ENCODE peak calls at places on chromosomes 3 and 15, in ten cellular contexts. M is nephron progenitor cell, T is kidney epithelial cell, D is B cell, P is astrocyte of the spinal cord, E is fibroblast of the aortic adventitia, S is heart right ventricle, Q is A549, Z is endodermal cell, X is fibroblast of mammary gland. H is an unnamed sample.

GRCh38 chr3:16452265-16452664 is 61.2 kb downstream of the RFTN1 start:
- DNase-seq in M (no peak), T (no peak), D (no peak), P (peak; percentile 79), E (no peak), S (no peak), Q (no peak), Z (no peak), X (peak; percentile 83), H (no peak)

GRCh38 chr3:19757773-19758172 is 176.2 kb downstream of the EFHB start:
- DNase-seq in M (no peak), T (no peak), D (no peak), P (no peak), E (no peak), S (no peak), Q (peak; percentile 64), Z (no peak), X (no peak), H (no peak)

GRCh38 chr15:74552761-74553441 is 11.9 kb downstream of the ARID3B start:
- DNase-seq in M (no peak), T (no peak), D (no peak), P (no peak), E (no peak), S (no peak), Q (no peak), Z (no peak), X (no peak), H (no peak)

GRCh38 chr3:11903447-11903846 is 56.8 kb upstream of the TAMM41 start:
- DNase-seq in M (no peak), T (no peak), D (no peak), P (no peak), E (no peak), S (no peak), Q (no peak), Z (no peak), X (no peak), H (no peak)

GRCh38 chr3:14587733-14588360 is 47.7 kb upstream of the GRIP2 start:
- DNase-seq in M (no peak), T (no peak), D (no peak), P (no peak), E (peak; percentile 43), S (no peak), Q (peak; percentile 75), Z (no peak), X (peak; percentile 79), H (no peak)

GRCh38 chr3:52311567-52312119 is 4.5 kb upstream of the DNAH1 start:
- DNase-seq in M (peak; percentile 57), T (no peak), D (no peak), P (no peak), E (no peak), S (no peak), Q (no peak), Z (no peak), X (no peak), H (no peak)

GRCh38 chr3:58047806-58048205 is 39.6 kb downstream of the FLNB start:
- DNase-seq in M (no peak), T (peak; percentile 73), D (no peak), P (peak; percentile 89), E (peak; percentile 74), S (no peak), Q (no peak), Z (no peak), X (peak; percentile 91), H (no peak)

GRCh38 chr3:35322070-35322469 is 317.3 kb upstream of the ARPP21 start:
- DNase-seq in M (no peak), T (peak; percentile 90), D (no peak), P (peak; percentile 20), E (peak; percentile 9), S (no peak), Q (no peak), Z (no peak), X (peak; percentile 18), H (no peak)

GRCh38 chr3:9013782-9014181 is 50.5 kb upstream of the RAD18 start:
- DNase-seq in M (no peak), T (no peak), D (no peak), P (no peak), E (no peak), S (no peak), Q (no peak), Z (peak; percentile 42), X (no peak), H (no peak)

GRCh38 chr3:114675104-114675503 is 381.3 kb downstream of the TIGIT start:
- DNase-seq in M (no peak), T (no peak), D (no peak), P (peak; percentile 32), E (peak; percentile 35), S (no peak), Q (no peak), Z (no peak), X (no peak), H (no peak)

GRCh38 chr15:40844543-40844981 is 714 bp downstream of the SPINT1 start:
- DNase-seq in M (peak; percentile 53), T (no peak), D (peak; percentile 69), P (no peak), E (no peak), S (no peak), Q (no peak), Z (peak; percentile 81), X (no peak), H (peak; percentile 50)

GRCh38 chr3:123229145-123229544 is 27.4 kb downstream of the SEC22A start:
- DNase-seq in M (no peak), T (no peak), D (no peak), P (peak; percentile 24), E (peak; percentile 13), S (no peak), Q (peak; percentile 25), Z (no peak), X (no peak), H (no peak)

GRCh38 chr3:73784647-73785420 is 160.1 kb upstream of the PDZRN3 start:
- DNase-seq in M (no peak), T (no peak), D (no peak), P (peak; percentile 60), E (peak; percentile 60), S (no peak), Q (no peak), Z (no peak), X (peak; percentile 73), H (no peak)

GRCh38 chr15:84816694-84817460 is at the start of gene ALPK3:
- DNase-seq in M (peak; percentile 58), T (no peak), D (no peak), P (no peak), E (no peak), S (peak; percentile 82), Q (no peak), Z (peak; percentile 88), X (no peak), H (peak; percentile 65)

GRCh38 chr3:186519021-186519658 is 25.0 kb downstream of the CRYGS start:
- DNase-seq in M (no peak), T (no peak), D (peak; percentile 74), P (no peak), E (no peak), S (no peak), Q (no peak), Z (no peak), X (no peak), H (no peak)

GRCh38 chr3:114939920-114940319 is 207.2 kb downstream of the ZBTB20 start:
- DNase-seq in M (no peak), T (no peak), D (no peak), P (no peak), E (no peak), S (no peak), Q (no peak), Z (no peak), X (no peak), H (no peak)

GRCh38 chr3:141789281-141789680 is 26.1 kb downstream of the GRK7 start:
- DNase-seq in M (no peak), T (no peak), D (no peak), P (no peak), E (no peak), S (no peak), Q (peak; percentile 59), Z (peak; percentile 58), X (no peak), H (no peak)
- TF ChIP-seq CTCF in M (no peak), T (no peak), D (no peak), P (no peak), E (no peak), S (no peak), Q (no peak), Z (no peak), X (no peak), H (no peak)

DNA sequence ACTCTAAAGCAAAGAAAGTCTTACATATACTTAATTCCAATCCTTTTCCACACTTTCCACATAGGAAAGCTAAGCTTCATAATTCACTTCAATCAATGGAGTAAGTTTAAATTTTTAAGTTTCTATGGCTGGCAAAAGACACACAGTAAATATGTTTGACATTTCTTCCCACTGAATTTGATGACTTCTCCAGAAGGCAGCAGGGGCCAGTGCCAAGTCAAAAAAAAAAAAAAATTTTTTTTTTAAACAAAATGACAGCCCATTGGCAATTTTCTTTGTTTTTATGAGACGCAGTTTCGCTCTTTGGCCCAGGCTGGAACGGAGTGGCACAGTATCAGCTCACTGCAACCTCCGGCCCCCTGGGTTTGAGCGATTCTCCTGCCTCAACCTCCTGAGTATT is 28.7 kb downstream of the ATP13A3 start:
- DNase-seq in M (no peak), T (no peak), D (no peak), P (no peak), E (no peak), S (no peak), Q (no peak), Z (no peak), X (no peak), H (no peak)
- TF ChIP-seq CTCF in M (no peak), T (no peak), D (no peak), P (peak; percentile 11), E (no peak), S (no peak), Q (no peak), Z (peak; percentile 22), X (no peak), H (no peak)

DNA sequence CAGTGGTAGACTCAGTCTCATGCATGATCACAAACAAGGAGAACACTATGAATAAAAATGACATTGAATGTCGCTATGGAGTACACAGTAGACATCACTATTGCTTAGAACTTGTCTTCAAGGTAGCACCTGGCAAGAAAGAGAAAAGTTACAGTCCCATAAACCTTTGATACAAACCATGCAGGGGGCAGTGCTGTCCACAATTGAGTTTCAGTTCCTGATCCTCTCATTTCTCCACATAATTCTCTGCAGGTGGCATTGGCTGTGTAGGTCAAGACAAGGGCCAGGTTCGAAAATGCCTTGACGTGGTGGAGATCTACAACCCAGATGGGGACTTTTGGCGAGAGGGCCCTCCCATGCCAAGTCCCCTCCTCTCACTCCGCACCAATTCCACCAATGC is 47.9 kb downstream of the KBTBD12 start:
- DNase-seq in M (no peak), T (no peak), D (no peak), P (no peak), E (no peak), S (no peak), Q (no peak), Z (no peak), X (no peak), H (no peak)
- TF ChIP-seq CTCF in M (no peak), T (no peak), D (no peak), P (no peak), E (no peak), S (no peak), Q (no peak), Z (no peak), X (no peak), H (no peak)

DNA sequence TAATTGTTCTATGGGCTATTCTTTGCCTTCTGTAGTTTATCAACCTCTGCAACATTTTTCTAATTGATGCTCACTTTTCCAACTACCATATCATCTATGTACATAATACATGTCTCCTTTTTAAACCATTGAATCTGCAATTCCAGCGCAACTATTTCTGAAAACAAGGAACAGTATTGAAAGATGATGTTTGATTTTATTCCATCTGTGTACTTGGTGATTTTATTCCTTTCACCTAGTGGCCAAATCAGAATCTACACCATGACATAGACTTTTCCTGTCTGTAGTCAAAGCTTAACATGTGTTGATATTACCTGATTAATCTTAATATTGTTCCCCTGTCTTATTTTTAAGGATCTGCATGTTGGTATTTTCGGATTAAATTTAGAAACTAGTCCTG is 13.0 kb downstream of the NKTR start:
- DNase-seq in M (no peak), T (no peak), D (peak; percentile 24), P (no peak), E (no peak), S (no peak), Q (peak; percentile 23), Z (no peak), X (peak; percentile 29), H (no peak)
- TF ChIP-seq CTCF in M (peak; percentile 37), T (peak; percentile 49), D (peak; percentile 69), P (peak; percentile 45), E (peak; percentile 42), S (peak; percentile 57), Q (peak; percentile 1), Z (peak; percentile 75), X (peak; percentile 47), H (peak; percentile 53)

H was measured in body of pancreas.